ENCODE peak calls at places on chromosomes 4 and X, in nine cellular contexts. B is glomerular endothelial cell; O is NCI-H524 treated with DMSO at 0.1 percent for 48 hours; W is RWPE1; C is HT1080; Y is substantia nigra; T is activated CD4-positive, alpha-beta T cell treated with anti-CD3 and anti-CD28 coated beads, Interleukin-2, amount 50 U/mL, for 1 hour; Q is AG04450; R is iris pigment epithelial cell. X is an unnamed sample.

GRCh38 chrX:49266536-49267445 is 2.3 kb upstream of the FOXP3 start:
- DNase-seq in B (no peak), O (peak; percentile 36), W (no peak), C (no peak), Y (no peak), T (no peak), Q (no peak), R (no peak), X (no peak)

GRCh38 chr4:134777626-134778025 is 576.0 kb upstream of the PABPC4L start:
- DNase-seq in B (no peak), O (no peak), W (peak; percentile 0), C (no peak), Y (no peak), T (no peak), Q (no peak), R (no peak), X (no peak)

GRCh38 chr4:104967034-104967401 is 179.7 kb upstream of the TET2 start:
- DNase-seq in B (no peak), O (no peak), W (peak; percentile 30), C (no peak), Y (no peak), T (no peak), Q (no peak), R (no peak), X (no peak)

GRCh38 chr4:39635023-39635422 is 3.6 kb downstream of the SMIM14 start:
- DNase-seq in B (no peak), O (no peak), W (no peak), C (no peak), Y (no peak), T (no peak), Q (no peak), R (peak; percentile 28), X (no peak)

GRCh38 chrX:85223359-85223758 is 20.2 kb downstream of the SATL1 start:
- DNase-seq in B (no peak), O (no peak), W (no peak), C (no peak), Y (no peak), T (no peak), Q (no peak), R (no peak), X (no peak)

GRCh38 chr4:150694438-150694837 is 112.5 kb downstream of the MAB21L2 start:
- DNase-seq in B (no peak), O (no peak), W (no peak), C (no peak), Y (no peak), T (no peak), Q (no peak), R (no peak), X (no peak)

GRCh38 chrX:124388562-124388961 is 42.2 kb downstream of the SH2D1A start:
- DNase-seq in B (peak; percentile 4), O (peak; percentile 3), W (peak; percentile 4), C (peak; percentile 36), Y (no peak), T (peak; percentile 44), Q (no peak), R (peak; percentile 61), X (no peak)

GRCh38 chr4:2932561-2932950 is 30.6 kb downstream of the NOP14 start:
- DNase-seq in B (no peak), O (no peak), W (no peak), C (no peak), Y (no peak), T (no peak), Q (no peak), R (no peak), X (no peak)

GRCh38 chr4:56050584-56050983 is 101.8 kb downstream of the CEP135 start:
- DNase-seq in B (no peak), O (no peak), W (no peak), C (no peak), Y (no peak), T (no peak), Q (no peak), R (no peak), X (no peak)

GRCh38 chr4:22237155-22237751 is 278.6 kb downstream of the ADGRA3 start:
- DNase-seq in B (no peak), O (no peak), W (no peak), C (peak; percentile 27), Y (no peak), T (peak; percentile 19), Q (no peak), R (no peak), X (no peak)

GRCh38 chr4:153131478-153132069 is 72.7 kb upstream of the TRIM2 start:
- DNase-seq in B (no peak), O (peak; percentile 44), W (no peak), C (no peak), Y (peak; percentile 31), T (no peak), Q (no peak), R (no peak), X (no peak)

GRCh38 chr4:93182722-93183121 is 645.8 kb upstream of the ATOH1 start:
- DNase-seq in B (no peak), O (no peak), W (peak; percentile 28), C (no peak), Y (no peak), T (no peak), Q (no peak), R (no peak), X (no peak)

GRCh38 chr4:185955817-185956542 is 113.0 kb upstream of the TLR3 start:
- DNase-seq in B (no peak), O (peak; percentile 61), W (no peak), C (no peak), Y (no peak), T (no peak), Q (no peak), R (no peak), X (no peak)

GRCh38 chr4:8819421-8820177 is 52.0 kb downstream of the HMX1 start:
- DNase-seq in B (no peak), O (no peak), W (no peak), C (no peak), Y (no peak), T (no peak), Q (no peak), R (no peak), X (no peak)

GRCh38 chr4:67126115-67126514 is 419.2 kb downstream of the CENPC start:
- DNase-seq in B (no peak), O (no peak), W (no peak), C (no peak), Y (no peak), T (no peak), Q (no peak), R (no peak), X (no peak)

GRCh38 chrX:17425151-17425550 is 50.2 kb downstream of the NHS start:
- DNase-seq in B (no peak), O (no peak), W (no peak), C (no peak), Y (no peak), T (no peak), Q (no peak), R (no peak), X (no peak)

GRCh38 chrX:153446636-153446936 is 730 bp upstream of the TREX2 start:
- DNase-seq in B (no peak), O (no peak), W (no peak), C (no peak), Y (no peak), T (no peak), Q (no peak), R (no peak), X (no peak)

GRCh38 chr4:6410078-6410477 is 62.3 kb downstream of the PPP2R2C start:
- DNase-seq in B (no peak), O (no peak), W (no peak), C (no peak), Y (no peak), T (no peak), Q (no peak), R (no peak), X (no peak)

GRCh38 chr4:24024157-24024556 is 134.3 kb upstream of the PPARGC1A start:
- DNase-seq in B (no peak), O (no peak), W (no peak), C (no peak), Y (no peak), T (no peak), Q (peak; percentile 48), R (peak; percentile 72), X (no peak)

GRCh38 chr4:19455196-19455595 is 796.5 kb upstream of the SLIT2 start:
- DNase-seq in B (no peak), O (peak; percentile 19), W (no peak), C (no peak), Y (no peak), T (no peak), Q (no peak), R (no peak), X (no peak)

GRCh38 chr4:149987330-149987751 is 90.9 kb upstream of the DCLK2 start:
- DNase-seq in B (peak; percentile 50), O (no peak), W (no peak), C (no peak), Y (no peak), T (no peak), Q (no peak), R (peak; percentile 20), X (no peak)